ENCODE peak calls at places on chromosomes 7 and 10, in seven cellular contexts. O is kidney, T is ovary, U is cardiac fibroblast, X is choroid plexus epithelial cell, V is breast epithelium, Q is body of pancreas. H is an unnamed sample.

GRCh38 chr10:133126431-133127290 is 33.4 kb upstream of the KNDC1 start:
- DNase-seq in V (peak; percentile 43), X (no peak), T (no peak), U (no peak), Q (peak; percentile 10), O (peak; percentile 71), H (no peak)

GRCh38 chr10:12443026-12443425 is 93.7 kb downstream of the CAMK1D start:
- DNase-seq in X (no peak), Q (no peak), U (no peak), V (no peak), T (no peak), O (no peak), H (no peak)

GRCh38 chr10:72227826-72228225 is 11.8 kb upstream of the ASCC1 start:
- DNase-seq in O (no peak), U (no peak), X (no peak), Q (no peak), T (no peak), V (no peak), H (no peak)

GRCh38 chr10:86644412-86645110 is 9.8 kb upstream of the OPN4 start:
- DNase-seq in U (peak; percentile 29), V (no peak), T (no peak), Q (no peak), O (no peak), X (peak; percentile 49), H (no peak)

GRCh38 chr7:40372031-40372430 is 237.2 kb downstream of the SUGCT start:
- DNase-seq in U (no peak), X (no peak), O (no peak), Q (no peak), V (no peak), T (no peak), H (no peak)

GRCh38 chr10:10817609-10818008 is 200.1 kb upstream of the CELF2 start:
- DNase-seq in U (no peak), V (no peak), X (no peak), T (no peak), Q (no peak), O (no peak), H (no peak)

GRCh38 chr10:18400201-18400910 is 251.0 kb downstream of the NSUN6 start:
- DNase-seq in O (no peak), T (no peak), U (no peak), X (no peak), V (no peak), Q (peak; percentile 49), H (no peak)

GRCh38 chr10:125531470-125531869 is 151.5 kb downstream of the TEX36 start:
- DNase-seq in U (no peak), V (no peak), Q (no peak), X (no peak), T (no peak), O (no peak), H (no peak)

GRCh38 chr10:102119417-102120141 is 589 bp downstream of the LDB1 start:
- DNase-seq in Q (peak; percentile 62), O (peak; percentile 86), U (peak; percentile 68), X (peak; percentile 81), T (peak; percentile 89), V (peak; percentile 74), H (peak; percentile 78)

GRCh38 chr7:135447783-135448182 is 62.1 kb downstream of the CNOT4 start:
- DNase-seq in V (no peak), T (no peak), O (no peak), U (no peak), Q (no peak), X (no peak), H (no peak)

GRCh38 chr7:114889646-114890285 is 32.1 kb upstream of the MDFIC start:
- DNase-seq in Q (no peak), O (no peak), U (peak; percentile 98), X (peak; percentile 99), T (no peak), V (no peak), H (peak; percentile 97)

GRCh38 chr10:42743697-42744096 is 38.9 kb upstream of the BMS1 start:
- DNase-seq in Q (no peak), X (no peak), O (no peak), T (no peak), U (no peak), V (no peak), H (no peak)

DNA sequence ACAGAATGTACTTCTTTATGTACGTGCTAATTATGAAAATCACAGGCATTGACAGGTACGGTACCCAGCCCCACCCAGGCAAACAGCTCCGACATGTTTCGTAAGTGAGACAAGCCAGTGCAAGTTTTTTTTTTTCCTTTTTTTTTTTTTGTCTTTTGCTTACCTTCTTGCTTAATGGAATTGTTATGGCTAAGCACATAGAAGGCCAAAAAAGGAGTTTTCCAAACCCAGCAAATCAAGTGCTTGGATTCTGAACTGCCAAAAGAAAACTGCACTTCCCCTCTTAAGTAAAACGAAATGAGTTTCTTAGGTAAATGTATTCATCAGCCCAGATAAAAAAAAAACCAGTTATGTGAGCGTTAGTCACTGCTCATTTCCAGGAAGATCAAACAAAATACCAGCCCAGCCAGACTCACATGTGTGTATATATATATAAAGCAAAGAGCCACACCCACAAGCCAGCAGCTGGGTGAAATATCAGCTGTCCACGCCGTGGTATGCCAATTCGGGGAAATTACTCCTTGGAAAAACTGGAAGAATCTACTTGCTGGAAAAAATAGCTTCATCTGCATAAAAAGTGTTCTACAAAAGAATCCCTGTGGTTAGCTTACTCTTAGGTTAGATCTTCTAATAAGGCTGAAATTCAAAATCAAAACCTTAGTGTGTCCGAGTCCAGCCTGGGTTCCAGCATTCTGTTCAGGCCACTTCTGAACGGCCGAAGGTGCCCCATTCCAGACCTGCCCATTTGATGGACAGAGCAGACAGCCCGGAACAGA is 8.0 kb downstream of the KLF6 start:
- DNase-seq in T (peak; percentile 45), X (peak; percentile 94), O (no peak), Q (peak; percentile 47), U (peak; percentile 91), V (no peak), H (peak; percentile 92)
- H3K4me3 ChIP-seq in T (no peak overlapping the region), X (no peak overlapping the region), O (no peak overlapping the region), Q (no peak overlapping the region), U (no peak overlapping the region), V (no peak overlapping the region), H (peak overlapping the region; percentile 10)

DNA sequence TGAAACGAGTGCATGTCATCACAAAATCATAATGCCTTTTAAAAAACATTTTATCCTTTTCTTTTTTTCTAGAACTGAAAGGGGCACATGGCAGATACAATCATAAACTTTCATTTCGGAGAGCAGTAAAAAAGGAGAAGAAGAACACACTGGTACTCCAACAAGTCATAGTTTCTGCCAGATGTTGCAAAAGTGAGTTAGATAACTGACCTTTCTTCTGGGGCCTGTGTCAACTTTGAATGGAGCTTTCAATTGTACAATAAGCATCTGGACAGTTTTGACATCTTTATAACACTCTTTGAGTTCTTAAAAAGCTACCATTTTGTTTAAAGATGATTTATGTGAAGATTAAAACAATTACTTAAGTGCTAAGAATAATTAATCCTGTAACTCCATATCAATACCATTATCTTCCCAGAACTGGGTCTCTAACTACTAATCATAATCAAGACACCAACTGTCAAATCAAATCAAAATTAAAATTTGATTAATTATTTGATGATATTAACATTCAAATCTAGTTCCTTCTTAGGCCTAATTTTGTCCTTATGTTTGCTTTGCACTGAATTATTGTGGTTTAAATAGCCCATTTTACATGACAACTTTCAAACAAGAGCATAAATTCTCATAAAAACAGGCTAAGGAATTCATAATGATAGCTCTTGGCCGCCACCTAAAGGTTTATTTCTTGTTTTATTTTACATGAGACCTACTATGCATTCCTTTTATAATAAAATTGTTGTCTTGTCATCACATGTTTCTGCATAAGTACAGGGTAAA is 19.5 kb upstream of the ITGB8 start:
- DNase-seq in O (no peak), V (no peak), Q (no peak), X (peak; percentile 82), U (peak; percentile 82), T (no peak), H (peak; percentile 81)
- TF ChIP-seq CTCF in O (peak; percentile 34), V (no peak), Q (peak; percentile 49), X (peak; percentile 52), U (peak; percentile 29), T (no peak), H (peak; percentile 42)

DNA sequence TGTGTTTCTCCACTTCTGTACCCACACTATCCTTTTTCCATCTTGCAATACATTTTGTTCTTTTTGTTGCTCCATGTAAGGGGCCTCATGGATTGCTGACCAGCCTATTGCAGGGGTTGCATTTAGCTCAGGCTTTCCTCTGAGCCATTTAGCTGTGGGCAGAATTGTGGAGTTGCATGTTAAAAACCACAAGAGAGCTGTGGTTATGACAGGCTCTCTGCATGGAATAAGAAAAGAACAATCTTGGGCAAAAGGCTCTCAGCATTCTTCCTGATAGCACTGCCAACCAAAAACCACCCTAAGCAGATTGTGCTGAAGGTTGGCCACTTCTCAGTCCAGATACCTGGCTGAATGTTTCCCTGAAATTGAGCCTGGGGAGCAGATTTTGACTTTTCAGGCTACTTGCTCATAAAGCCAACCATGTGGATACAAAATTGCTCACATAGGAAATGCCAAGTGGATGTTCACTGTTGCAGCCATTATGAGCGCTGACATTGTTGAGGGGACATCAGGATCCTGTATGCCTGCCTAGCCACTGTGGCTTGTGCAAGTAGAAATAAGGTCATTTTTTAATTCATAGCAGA is 695.3 kb downstream of the LRMDA start:
- DNase-seq in T (no peak), X (no peak), O (no peak), V (no peak), U (peak; percentile 12), Q (no peak), H (peak; percentile 26)
- H3K4me3 ChIP-seq in T (no peak overlapping the region), X (no peak overlapping the region), O (no peak overlapping the region), V (no peak overlapping the region), U (no peak overlapping the region), Q (no peak overlapping the region), H (no peak overlapping the region)

GRCh38 chr10:113958631-113959382 is 84.9 kb upstream of the ADRB1 start:
- DNase-seq in U (peak; percentile 88), Q (no peak), X (peak; percentile 95), V (no peak), T (no peak), O (peak; percentile 80), H (peak; percentile 90)

GRCh38 chr10:113959383-113959760 is 84.3 kb upstream of the ADRB1 start:
- DNase-seq in T (no peak), X (no peak), V (no peak), O (no peak), U (no peak), Q (no peak), H (no peak)

GRCh38 chr10:113950268-113950667 is 93.4 kb upstream of the ADRB1 start:
- DNase-seq in O (no peak), T (no peak), V (no peak), X (no peak), Q (no peak), U (no peak), H (no peak)

GRCh38 chr10:113957013-113957412 is 86.7 kb upstream of the ADRB1 start:
- DNase-seq in O (no peak), Q (no peak), V (no peak), U (peak; percentile 76), X (peak; percentile 96), T (no peak), H (peak; percentile 80)

DNA sequence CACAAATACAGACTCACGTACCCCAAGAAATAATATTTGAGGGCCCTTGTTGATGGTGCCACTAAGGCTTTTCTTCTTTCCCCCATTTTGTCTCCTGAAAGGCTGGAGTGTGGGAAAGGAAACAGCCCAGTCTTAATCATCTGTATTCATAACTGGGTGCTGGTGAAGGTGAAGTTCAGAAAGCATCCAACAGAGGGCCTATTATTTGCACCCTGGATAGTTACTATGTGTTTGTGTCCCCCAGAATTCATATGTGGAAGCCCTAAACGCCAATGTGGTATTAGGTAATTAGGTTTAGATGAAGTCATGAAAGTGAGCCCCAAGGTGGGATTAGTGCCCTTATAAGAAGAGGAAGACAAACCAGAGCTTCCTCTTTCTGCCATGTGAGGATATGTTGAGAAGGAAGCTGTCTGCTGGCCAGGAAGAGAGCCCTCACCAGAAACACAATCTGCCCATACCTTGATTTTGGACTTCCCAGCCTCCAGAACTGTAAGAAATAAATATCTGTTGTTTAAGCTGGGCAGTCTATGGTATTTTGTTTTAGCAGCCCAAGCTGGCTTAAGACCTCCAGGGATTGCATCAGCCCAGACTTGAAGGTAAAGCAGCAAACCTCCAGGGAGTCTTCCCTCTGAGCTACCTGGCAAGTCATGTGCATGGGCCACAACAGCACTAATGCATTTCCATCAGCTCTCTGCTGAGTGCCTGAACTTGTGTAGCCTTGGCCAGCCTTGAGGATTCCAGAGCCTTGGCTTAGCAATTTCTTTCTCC is 90.0 kb upstream of the ADRB1 start:
- DNase-seq in U (no peak), V (no peak), X (no peak), O (no peak), Q (no peak), T (no peak), H (no peak)
- TF ChIP-seq CTCF in U (peak; percentile 26), V (no peak), X (peak; percentile 33), O (no peak), Q (no peak), T (no peak), H (peak; percentile 17)

H was measured in fibroblast of pulmonary artery.